ENCODE peak calls at places on chromosomes 11 and 22, in six cellular contexts. One of them, this sample, is unnamed.

GRCh38 chr11:20881328-20882079 is 212.1 kb downstream of the NELL1 start:
- DNase-seq in AG20443: no peak
- DNase-seq in AG09309: no peak
- DNase-seq in DMS53: no peak
- DNase-seq in anterior cingulate cortex: no peak
- DNase-seq in colonic mucosa: no peak
- DNase-seq in this sample: no peak

GRCh38 chr22:46501701-46502100 is 35.7 kb downstream of the CELSR1 start:
- DNase-seq in AG20443: peak; percentile 77
- DNase-seq in AG09309: no peak
- DNase-seq in DMS53: no peak
- DNase-seq in anterior cingulate cortex: no peak
- DNase-seq in colonic mucosa: no peak
- DNase-seq in this sample: no peak

GRCh38 chr22:46050916-46051614 is 74.1 kb upstream of the WNT7B start:
- DNase-seq in AG20443: no peak
- DNase-seq in AG09309: no peak
- DNase-seq in DMS53: no peak
- DNase-seq in anterior cingulate cortex: no peak
- DNase-seq in colonic mucosa: no peak
- DNase-seq in this sample: peak; percentile 16

GRCh38 chr11:125140251-125140650 is 24.3 kb upstream of the PKNOX2 start:
- DNase-seq in AG20443: no peak
- DNase-seq in AG09309: no peak
- DNase-seq in DMS53: no peak
- DNase-seq in anterior cingulate cortex: no peak
- DNase-seq in colonic mucosa: no peak
- DNase-seq in this sample: no peak

GRCh38 chr11:12950681-12951080 is 58.4 kb upstream of the RASSF10 start:
- DNase-seq in AG20443: no peak
- DNase-seq in AG09309: no peak
- DNase-seq in DMS53: peak; percentile 41
- DNase-seq in anterior cingulate cortex: no peak
- DNase-seq in colonic mucosa: no peak
- DNase-seq in this sample: no peak

GRCh38 chr22:26038365-26038764 is 130.9 kb upstream of the SEZ6L start:
- DNase-seq in AG20443: no peak
- DNase-seq in AG09309: no peak
- DNase-seq in DMS53: no peak
- DNase-seq in anterior cingulate cortex: no peak
- DNase-seq in colonic mucosa: no peak
- DNase-seq in this sample: no peak

GRCh38 chr22:39297490-39298193 is 21.8 kb downstream of the RPL3 start:
- DNase-seq in AG20443: no peak
- DNase-seq in AG09309: no peak
- DNase-seq in DMS53: peak; percentile 92
- DNase-seq in anterior cingulate cortex: no peak
- DNase-seq in colonic mucosa: no peak
- DNase-seq in this sample: peak; percentile 71

GRCh38 chr22:49738566-49738965 is 89.1 kb downstream of the BRD1 start:
- DNase-seq in AG20443: no peak
- DNase-seq in AG09309: no peak
- DNase-seq in DMS53: no peak
- DNase-seq in anterior cingulate cortex: no peak
- DNase-seq in colonic mucosa: no peak
- DNase-seq in this sample: no peak

GRCh38 chr11:126431401-126432064 is 76.0 kb downstream of the ST3GAL4 start:
- DNase-seq in AG20443: peak; percentile 96
- DNase-seq in AG09309: peak; percentile 48
- DNase-seq in DMS53: no peak
- DNase-seq in anterior cingulate cortex: no peak
- DNase-seq in colonic mucosa: peak; percentile 84
- DNase-seq in this sample: no peak

GRCh38 chr11:30635401-30635989 is 49.3 kb upstream of the MPPED2 start:
- DNase-seq in AG20443: no peak
- DNase-seq in AG09309: no peak
- DNase-seq in DMS53: peak; percentile 63
- DNase-seq in anterior cingulate cortex: peak; percentile 60
- DNase-seq in colonic mucosa: no peak
- DNase-seq in this sample: no peak

GRCh38 chr22:45477366-45478107 is 25.1 kb upstream of the FBLN1 start:
- DNase-seq in AG20443: no peak
- DNase-seq in AG09309: no peak
- DNase-seq in DMS53: no peak
- DNase-seq in anterior cingulate cortex: no peak
- DNase-seq in colonic mucosa: no peak
- DNase-seq in this sample: no peak

GRCh38 chr22:44730034-44730433 is 22.3 kb upstream of the ARHGAP8 start:
- DNase-seq in AG20443: no peak
- DNase-seq in AG09309: no peak
- DNase-seq in DMS53: no peak
- DNase-seq in anterior cingulate cortex: no peak
- DNase-seq in colonic mucosa: no peak
- DNase-seq in this sample: no peak

This sample was measured in breast epithelium.